ENCODE peak calls at places on chromosomes 5 and 9, in four cellular contexts. B is neural crest cell; X is right atrium auricular region; N is CD8-positive, alpha-beta T cell. L is an unnamed sample.

GRCh38 chr9:71762900-71763653 is 5.2 kb downstream of the CEMIP2 start:
- DNase-seq in B (no peak), X (no peak), N (no peak), L (no peak)

GRCh38 chr5:170464280-170465127 is 39.3 kb upstream of the KCNIP1 start:
- DNase-seq in B (no peak), X (peak), N (no peak), L (no peak)

GRCh38 chr9:136950656-136951030 is 1.4 kb upstream of the LCN12 start:
- DNase-seq in B (no peak), X (no peak), N (no peak), L (no peak)

GRCh38 chr5:9207820-9208418 is 338.0 kb downstream of the SEMA5A start:
- DNase-seq in B (no peak), X (no peak), N (no peak), L (peak)

GRCh38 chr5:95385334-95385733 is 5.8 kb upstream of the FAM81B start:
- DNase-seq in B (no peak), X (no peak), N (no peak), L (no peak)

GRCh38 chr5:170161069-170161468 is 55.4 kb downstream of the FOXI1 start:
- DNase-seq in B (no peak), X (no peak), N (no peak), L (no peak)

GRCh38 chr5:42948961-42949347 is 91.2 kb downstream of the ANXA2R start:
- DNase-seq in B (no peak), X (no peak), N (no peak), L (no peak)

GRCh38 chr9:85610074-85610855 is 131.5 kb downstream of the AGTPBP1 start:
- DNase-seq in B (peak), X (no peak), N (no peak), L (peak)

GRCh38 chr5:34535944-34536628 is 120.0 kb upstream of the RAI14 start:
- DNase-seq in B (no peak), X (no peak), N (no peak), L (no peak)

GRCh38 chr5:139063664-139064054 is 134.5 kb downstream of the SIL1 start:
- DNase-seq in B (no peak), X (no peak), N (no peak), L (no peak)

GRCh38 chr5:112316731-112317130 is 102.3 kb downstream of the EPB41L4A start:
- DNase-seq in B (no peak), X (no peak), N (no peak), L (no peak)

GRCh38 chr5:380701-381309 is 59.3 kb downstream of the AHRR start:
- DNase-seq in B (no peak), X (peak), N (no peak), L (no peak)

GRCh38 chr5:124599048-124599973 is 147.1 kb downstream of the ZNF608 start:
- DNase-seq in B (no peak), X (no peak), N (no peak), L (peak)

GRCh38 chr5:172564187-172564586 is 76.9 kb upstream of the NEURL1B start:
- DNase-seq in B (no peak), X (no peak), N (no peak), L (no peak)

GRCh38 chr9:128294142-128294541 is 18.1 kb downstream of the SWI5 start:
- DNase-seq in B (no peak), X (no peak), N (no peak), L (no peak)

GRCh38 chr5:108655750-108656450 is 91.8 kb upstream of the FER start:
- DNase-seq in B (no peak), X (no peak), N (no peak), L (no peak)

GRCh38 chr9:37582548-37583157 is 6.5 kb upstream of the FBXO10 start:
- DNase-seq in B (no peak), X (no peak), N (no peak), L (peak)

GRCh38 chr9:16544842-16545241 is 325.6 kb downstream of the BNC2 start:
- DNase-seq in B (no peak), X (no peak), N (no peak), L (no peak)

GRCh38 chr5:100761192-100761591 is 141.9 kb downstream of the ST8SIA4 start:
- DNase-seq in B (no peak), X (no peak), N (no peak), L (no peak)

GRCh38 chr9:130634191-130634768 is 30.1 kb upstream of the PRDM12 start:
- DNase-seq in B (no peak), X (no peak), N (no peak), L (no peak)

GRCh38 chr9:121841771-121842611 is 190.6 kb downstream of the DAB2IP start:
- DNase-seq in B (no peak), X (no peak), N (no peak), L (no peak)

GRCh38 chr9:114820776-114821501 is 15.1 kb upstream of the TNFSF15 start:
- DNase-seq in B (no peak), X (no peak), N (no peak), L (no peak)

GRCh38 chr5:180799902-180800801 is 2.5 kb downstream of the MGAT1 start:
- DNase-seq in B (no peak), X (peak), N (no peak), L (peak)

GRCh38 chr5:69024241-69024651 is 69.6 kb upstream of the SLC30A5 start:
- DNase-seq in B (no peak), X (no peak), N (no peak), L (peak)

GRCh38 chr5:172840077-172840777 is 6.2 kb downstream of the ERGIC1 start:
- DNase-seq in B (no peak), X (no peak), N (no peak), L (no peak)

GRCh38 chr9:127097683-127098082 is 24.8 kb downstream of the ANGPTL2 start:
- DNase-seq in B (no peak), X (no peak), N (no peak), L (no peak)

GRCh38 chr5:33260098-33260497 is 180.7 kb upstream of the TARS1 start:
- DNase-seq in B (no peak), X (no peak), N (no peak), L (peak)

GRCh38 chr5:158135682-158136176 is 276.8 kb upstream of the CLINT1 start:
- DNase-seq in B (peak), X (no peak), N (no peak), L (no peak)

GRCh38 chr5:2888520-2889060 is 137.1 kb upstream of the IRX2 start:
- DNase-seq in B (no peak), X (no peak), N (no peak), L (no peak)

GRCh38 chr5:178502401-178503100 is 87.6 kb downstream of the COL23A1 start:
- DNase-seq in B (no peak), X (no peak), N (no peak), L (no peak)

GRCh38 chr9:126671381-126671831 is 57.7 kb downstream of the LMX1B start:
- DNase-seq in B (no peak), X (no peak), N (no peak), L (no peak)

GRCh38 chr5:94184870-94185269 is 433.5 kb downstream of the KIAA0825 start:
- DNase-seq in B (no peak), X (no peak), N (no peak), L (no peak)

GRCh38 chr5:143187495-143187894 is 216.0 kb downstream of the NR3C1 start:
- DNase-seq in B (no peak), X (no peak), N (no peak), L (no peak)

GRCh38 chr9:123217148-123217585 is 51.2 kb downstream of the STRBP start:
- DNase-seq in B (no peak), X (no peak), N (no peak), L (no peak)

GRCh38 chr5:71475788-71476384 is 20.4 kb downstream of the BDP1 start:
- DNase-seq in B (no peak), X (no peak), N (no peak), L (peak)

GRCh38 chr5:145221416-145221815 is 613.7 kb downstream of the PRELID2 start:
- DNase-seq in B (no peak), X (no peak), N (no peak), L (no peak)

GRCh38 chr9:121738969-121739368 is 87.5 kb downstream of the DAB2IP start:
- DNase-seq in B (no peak), X (no peak), N (no peak), L (no peak)

GRCh38 chr5:84255318-84255717 is 129.4 kb downstream of the EDIL3 start:
- DNase-seq in B (no peak), X (no peak), N (no peak), L (no peak)

GRCh38 chr5:151063136-151063544 is 17.7 kb downstream of the TNIP1 start:
- DNase-seq in B (no peak), X (peak), N (no peak), L (peak)

L was measured in cardiac muscle cell.